ENCODE peak calls at places on chromosomes 1 and 21, in six cellular contexts. L is heart right ventricle, Q is BJ, X is cardiac muscle cell, Y is adrenal gland, W is astrocyte of the spinal cord. V is an unnamed sample.

GRCh38 chr1:24117722-24118409 is 5.9 kb upstream of the MYOM3 start:
- DNase-seq in W (peak), Q (no peak), L (no peak), Y (no peak), X (no peak), V (no peak)

GRCh38 chr1:226111109-226111864 is 48.8 kb downstream of the H3-3A start:
- DNase-seq in L (no peak), W (no peak), Q (no peak), X (no peak), Y (no peak), V (no peak)

GRCh38 chr1:203189951-203190352 is 3.4 kb upstream of the CHI3L1 start:
- DNase-seq in Q (no peak), W (no peak), L (no peak), X (peak), Y (no peak), V (no peak)

GRCh38 chr21:42025392-42026071 is 15.4 kb upstream of the ZBTB21 start:
- DNase-seq in Q (peak), W (peak), L (no peak), X (peak), Y (peak), V (no peak)

GRCh38 chr1:23977854-23978191 is 2.3 kb downstream of the SRSF10 start:
- DNase-seq in Y (no peak), L (no peak), W (no peak), X (no peak), Q (no peak), V (no peak)

GRCh38 chr21:45129231-45129923 is 55.0 kb downstream of the ADARB1 start:
- DNase-seq in L (peak), Y (no peak), Q (no peak), W (no peak), X (no peak), V (no peak)

GRCh38 chr21:37565530-37566223 is 199.1 kb downstream of the DYRK1A start:
- DNase-seq in Q (peak), W (peak), Y (peak), X (no peak), L (no peak), V (no peak)

GRCh38 chr1:226324479-226324878 is 15.5 kb upstream of the LIN9 start:
- DNase-seq in Q (no peak), Y (no peak), W (no peak), L (no peak), X (no peak), V (no peak)

GRCh38 chr21:45539796-45540600 is 2.2 kb downstream of the SLC19A1 start:
- DNase-seq in Q (no peak), L (no peak), X (no peak), Y (no peak), W (no peak), V (peak)

GRCh38 chr1:61140778-61141177 is 58.4 kb downstream of the NFIA start:
- DNase-seq in Q (no peak), Y (peak), X (no peak), L (no peak), W (no peak), V (no peak)

GRCh38 chr1:93613895-93614294 is 67.7 kb downstream of the BCAR3 start:
- DNase-seq in X (peak), L (peak), Y (peak), W (no peak), Q (no peak), V (no peak)

GRCh38 chr1:7681401-7681800 is 89.7 kb upstream of the VAMP3 start:
- DNase-seq in Q (no peak), L (no peak), W (no peak), X (no peak), Y (no peak), V (no peak)

GRCh38 chr1:98030483-98030882 is 109.6 kb upstream of the DPYD start:
- DNase-seq in X (no peak), W (peak), Q (no peak), Y (no peak), L (no peak), V (no peak)

GRCh38 chr1:85975770-85976386 is 180.7 kb downstream of the COL24A1 start:
- DNase-seq in L (no peak), Q (no peak), X (no peak), Y (no peak), W (no peak), V (no peak)

GRCh38 chr1:245388687-245389086 is 233.9 kb downstream of the KIF26B start:
- DNase-seq in X (no peak), Y (no peak), W (no peak), Q (no peak), L (no peak), V (no peak)

GRCh38 chr21:44834231-44834950 is 16.5 kb upstream of the SUMO3 start:
- DNase-seq in Y (no peak), L (no peak), W (no peak), X (no peak), Q (no peak), V (no peak)

DNA sequence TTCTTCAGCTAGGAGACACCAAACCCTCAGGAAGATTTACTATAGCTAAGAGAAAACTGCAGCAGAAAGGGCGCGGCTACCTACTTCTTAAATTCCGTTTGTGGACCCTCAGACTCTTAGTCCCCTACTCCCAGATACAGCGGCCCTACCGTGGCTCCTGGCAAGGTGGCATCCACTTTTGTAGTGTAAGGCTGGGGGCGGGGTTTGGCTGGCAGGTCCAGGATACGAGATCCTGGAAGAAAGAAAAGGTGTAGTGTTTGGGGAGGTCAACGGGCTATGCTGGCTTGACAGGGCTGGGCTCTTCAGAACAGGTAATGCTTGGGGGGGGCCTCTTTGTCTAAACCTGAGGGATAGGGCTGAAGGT is 280 bp downstream of the CREB3L4 start:
- DNase-seq in Q (no peak), X (no peak), Y (peak), W (no peak), L (no peak), V (no peak)
- TF ChIP-seq CTCF in Q (no peak), X (no peak), Y (no peak), W (no peak), L (no peak), V (no peak)

GRCh38 chr1:37255111-37255795 is 219.1 kb upstream of the ZC3H12A start:
- DNase-seq in W (no peak), X (peak), L (peak), Y (peak), Q (no peak), V (peak)
- TF ChIP-seq CTCF in W (no peak), X (no peak), L (no peak), Y (no peak), Q (no peak), V (no peak)

GRCh38 chr1:240031414-240031813 is 60.3 kb upstream of the FMN2 start:
- DNase-seq in X (no peak), Q (peak), W (no peak), Y (no peak), L (no peak), V (no peak)

GRCh38 chr1:240033406-240033805 is 58.3 kb upstream of the FMN2 start:
- DNase-seq in W (no peak), Y (no peak), Q (no peak), L (no peak), X (no peak), V (no peak)

GRCh38 chr1:240031009-240031408 is 60.7 kb upstream of the FMN2 start:
- DNase-seq in Q (peak), X (peak), L (no peak), Y (peak), W (peak), V (no peak)

GRCh38 chr1:240036526-240036925 is 55.2 kb upstream of the FMN2 start:
- DNase-seq in X (no peak), W (no peak), Q (no peak), L (no peak), Y (no peak), V (no peak)
- TF ChIP-seq CTCF in X (no peak), W (no peak), Q (no peak), L (no peak), Y (no peak), V (no peak)

GRCh38 chr21:16534408-16535099 is 804.8 kb downstream of the USP25 start:
- DNase-seq in Y (peak), X (peak), Q (no peak), L (peak), W (peak), V (no peak)
- TF ChIP-seq CTCF in Y (no peak), X (no peak), Q (no peak), L (no peak), W (no peak), V (no peak)

DNA sequence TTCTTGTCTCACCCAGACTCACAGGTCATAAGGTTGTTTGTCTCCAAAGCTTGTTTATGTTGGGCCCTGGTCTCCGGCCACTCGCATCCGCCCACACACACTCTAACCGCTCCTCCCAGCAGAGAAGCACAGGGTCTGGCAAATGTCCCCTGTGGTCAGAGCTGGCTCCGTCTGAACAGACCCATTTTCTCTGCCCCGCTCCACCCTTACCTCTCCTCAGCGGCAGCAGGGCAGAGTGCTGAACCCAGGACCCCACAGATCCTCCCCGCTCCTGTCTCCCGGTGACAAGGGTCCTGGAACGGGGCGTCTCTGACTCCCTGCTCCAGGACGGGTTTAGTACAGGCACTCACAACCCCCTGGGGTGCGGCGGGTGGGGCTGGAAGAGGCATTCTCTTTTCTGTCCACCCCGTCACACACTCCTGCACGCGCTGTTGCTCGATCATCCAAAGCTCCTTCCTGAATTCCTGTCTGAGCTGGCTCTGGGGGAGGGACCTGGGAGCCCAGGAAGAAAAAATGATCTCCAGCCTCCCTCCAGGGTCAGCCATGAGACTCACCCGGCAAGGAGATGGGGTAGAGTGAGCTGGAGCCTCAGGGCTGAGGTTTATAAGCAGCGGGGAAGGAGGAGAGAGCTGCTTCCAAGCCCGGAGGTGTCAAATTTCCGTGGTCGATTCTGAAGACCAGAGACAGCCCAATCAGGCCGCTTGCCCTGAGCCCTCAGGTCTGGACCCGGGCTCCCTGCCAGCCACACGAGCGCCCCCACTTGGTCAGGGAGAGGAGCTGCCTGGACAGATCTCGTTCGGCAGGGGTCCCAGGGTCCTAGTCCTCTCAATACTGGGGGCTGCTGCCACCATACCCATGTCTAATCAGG is at the start of gene S100A13:
- DNase-seq in Q (peak), W (peak), Y (peak), X (peak), L (peak), V (peak)
- TF ChIP-seq CTCF in Q (peak), W (peak), Y (peak), X (peak), L (peak), V (peak)

DNA sequence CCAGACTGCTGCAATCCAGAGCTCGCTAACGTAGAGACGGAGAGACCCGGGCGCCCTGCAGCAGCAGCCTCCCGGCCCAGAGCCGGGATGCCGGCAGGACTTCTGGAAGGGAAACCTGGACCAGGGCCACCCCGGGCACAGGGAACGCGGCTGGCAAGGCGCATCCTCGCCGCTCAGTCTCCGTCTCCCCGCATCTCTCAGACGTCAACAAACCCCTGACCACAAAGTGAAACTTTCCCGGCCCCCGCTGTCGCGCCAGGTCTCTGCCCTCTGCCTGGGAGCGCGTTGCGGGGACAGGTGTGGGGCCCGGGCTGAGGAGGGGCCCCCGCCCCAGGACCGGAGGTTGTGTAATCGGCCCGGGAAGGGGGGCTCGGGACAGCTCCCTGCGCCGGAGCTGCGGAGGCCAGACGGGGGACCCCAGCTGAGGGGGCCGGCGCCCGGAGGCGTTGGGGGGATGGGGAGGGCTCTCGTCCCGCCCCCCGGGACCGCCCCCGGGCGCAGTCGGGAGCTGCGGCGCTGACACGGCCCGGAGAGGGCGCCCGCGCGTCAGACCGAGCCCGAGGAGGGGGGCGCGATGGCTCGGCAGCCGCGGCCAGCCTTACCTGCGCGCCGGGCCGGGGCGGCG is 116.6 kb upstream of the HIVEP3 start:
- DNase-seq in Y (peak), W (peak), X (peak), L (peak), Q (no peak), V (peak)
- TF ChIP-seq CTCF in Y (peak), W (peak), X (peak), L (peak), Q (no peak), V (peak)

GRCh38 chr1:160779662-160780397 is 16.1 kb upstream of the LY9 start:
- DNase-seq in Q (no peak), W (no peak), L (no peak), X (peak), Y (no peak), V (peak)
- TF ChIP-seq CTCF in Q (peak), W (peak), L (no peak), X (peak), Y (no peak), V (peak)

GRCh38 chr1:155858805-155859233 is 548 bp upstream of the SYT11 start:
- DNase-seq in Q (no peak), X (peak), Y (peak), W (no peak), L (peak), V (no peak)
- TF ChIP-seq CTCF in Q (no peak), X (no peak), Y (no peak), W (no peak), L (no peak), V (no peak)

GRCh38 chr1:158649052-158649451 is 37.5 kb downstream of the SPTA1 start:
- DNase-seq in W (no peak), Y (no peak), L (no peak), X (peak), Q (no peak), V (no peak)
- TF ChIP-seq CTCF in W (no peak), Y (no peak), L (no peak), X (no peak), Q (no peak), V (no peak)